ENCODE peak calls at places on chromosomes 4 and X, in four cellular contexts. U is endothelial cell, J is fibroblast of lung, E is glutamatergic neuron. O is an unnamed sample.

GRCh38 chrX:120446503-120446902 is 22.6 kb downstream of the LAMP2 start:
- DNase-seq in U (no peak), J (peak), E (no peak), O (no peak)

GRCh38 chrX:1316527-1316926 is 20.1 kb upstream of the IL3RA start:
- DNase-seq in U (no peak), J (no peak), E (no peak), O (no peak)

GRCh38 chr4:23455482-23455881 is 434.4 kb downstream of the PPARGC1A start:
- DNase-seq in U (peak), J (peak), E (no peak), O (no peak)

GRCh38 chr4:157810137-157810774 is 362.6 kb downstream of the GASK1B start:
- DNase-seq in U (no peak), J (no peak), E (no peak), O (no peak)

GRCh38 chr4:109319156-109319555 is 16.7 kb upstream of the COL25A1 start:
- DNase-seq in U (no peak), J (no peak), E (no peak), O (no peak)

GRCh38 chr4:53479731-53480525 is 102.5 kb downstream of the FIP1L1 start:
- DNase-seq in U (no peak), J (no peak), E (no peak), O (no peak)

GRCh38 chr4:185082549-185082948 is 60.5 kb upstream of the SLC25A4 start:
- DNase-seq in U (no peak), J (peak), E (no peak), O (no peak)

GRCh38 chr4:182280439-182281111 is 37.4 kb downstream of the TENM3 start:
- DNase-seq in U (no peak), J (no peak), E (no peak), O (no peak)

GRCh38 chr4:126238010-126238409 is 923.3 kb downstream of the FAT4 start:
- DNase-seq in U (no peak), J (no peak), E (no peak), O (no peak)

GRCh38 chrX:3733043-3733430 is 19.6 kb upstream of the PRKX start:
- DNase-seq in U (no peak), J (no peak), E (no peak), O (no peak)

GRCh38 chrX:24874604-24875247 is 141.0 kb downstream of the ARX start:
- DNase-seq in U (no peak), J (no peak), E (no peak), O (no peak)

GRCh38 chrX:40130207-40130606 is 32.4 kb upstream of the BCOR start:
- DNase-seq in U (no peak), J (no peak), E (no peak), O (no peak)

GRCh38 chrX:118536687-118537461 is 41.3 kb downstream of the DOCK11 start:
- DNase-seq in U (peak), J (peak), E (peak), O (no peak)

GRCh38 chr4:118033148-118034060 is 882 bp upstream of the NDST3 start:
- DNase-seq in U (peak), J (peak), E (peak), O (peak)

GRCh38 chr4:106717094-106717493 is 319.0 kb downstream of the DKK2 start:
- DNase-seq in U (no peak), J (no peak), E (no peak), O (no peak)

GRCh38 chrX:22338740-22339139 is 66.0 kb downstream of the CBLL2 start:
- DNase-seq in U (no peak), J (peak), E (no peak), O (no peak)

GRCh38 chr4:83603130-83603529 is 67.2 kb downstream of the GPAT3 start:
- DNase-seq in U (no peak), J (no peak), E (no peak), O (no peak)

GRCh38 chrX:153592966-153593688 is 5.8 kb downstream of the CCNQ start:
- DNase-seq in U (no peak), J (no peak), E (no peak), O (no peak)

GRCh38 chrX:108139303-108139702 is 47.7 kb downstream of the ATG4A start:
- DNase-seq in U (no peak), J (peak), E (no peak), O (no peak)
- TF ChIP-seq CTCF in U (peak), J (peak), E (peak), O (peak)

DNA sequence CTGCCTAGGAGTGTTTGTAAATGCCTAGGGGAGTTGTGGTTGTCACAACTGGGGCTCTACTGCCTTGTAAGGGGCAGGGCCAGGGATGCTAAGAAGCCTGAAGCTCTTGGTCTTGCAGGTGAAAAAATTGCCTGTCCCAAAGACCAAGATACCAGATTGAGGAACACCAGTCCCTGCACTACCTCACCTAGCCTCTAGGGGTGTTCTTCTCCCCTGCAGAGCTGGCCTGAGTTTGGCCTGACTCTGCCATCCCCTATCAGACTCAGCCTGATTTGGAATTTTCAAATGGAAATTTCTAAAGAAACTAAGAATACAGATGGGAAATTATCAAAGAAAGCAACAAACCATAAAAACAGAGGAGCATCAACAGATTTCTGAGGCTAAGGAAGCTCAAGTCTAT is 90.4 kb downstream of the ZC4H2 start:
- DNase-seq in U (peak), J (no peak), E (peak), O (no peak)
- TF ChIP-seq CTCF in U (peak), J (peak), E (peak), O (peak)

DNA sequence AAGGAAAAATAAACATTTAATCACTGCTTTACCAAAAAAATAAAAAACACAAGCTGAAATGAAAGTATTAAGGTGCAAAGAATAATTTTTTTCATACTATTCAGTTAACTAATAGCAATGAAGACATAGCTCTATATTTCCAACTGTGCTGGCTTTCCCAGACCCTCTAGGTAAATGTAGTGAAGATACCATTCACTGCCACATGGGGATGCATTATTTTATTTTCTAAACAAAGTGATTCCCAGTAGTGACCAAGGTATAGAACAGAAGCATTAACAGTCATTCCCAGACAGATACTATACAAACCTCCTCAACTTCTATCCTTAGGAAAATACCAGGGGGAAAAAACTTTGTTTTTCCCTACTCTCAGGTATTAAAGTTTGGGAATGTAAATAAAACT is 39.4 kb downstream of the ANTXR2 start:
- DNase-seq in U (no peak), J (no peak), E (no peak), O (no peak)
- TF ChIP-seq CTCF in U (no peak), J (no peak), E (no peak), O (no peak)

GRCh38 chr4:151045907-151046306 is 30.8 kb upstream of the LRBA start:
- DNase-seq in U (peak), J (no peak), E (no peak), O (peak)
- TF ChIP-seq CTCF in U (no peak), J (no peak), E (no peak), O (no peak)

GRCh38 chrX:72128881-72129280 is 2.8 kb downstream of the RTL5 start:
- DNase-seq in U (peak), J (no peak), E (peak), O (no peak)
- TF ChIP-seq CTCF in U (peak), J (peak), E (peak), O (no peak)

GRCh38 chr4:40723728-40724127 is 26.0 kb upstream of the NSUN7 start:
- DNase-seq in U (no peak), J (no peak), E (no peak), O (no peak)
- TF ChIP-seq CTCF in U (no peak), J (no peak), E (no peak), O (no peak)

O was measured in GM13976.